ENCODE peak calls at places on chromosomes 13 and 19, in ten cellular contexts. One of them, this sample, is unnamed.

GRCh38 chr13:48125794-48126228 is 30.9 kb upstream of the MED4 start:
- DNase-seq in AG04450: no peak
- DNase-seq in transverse colon: no peak
- DNase-seq in nucleus accumbens: no peak
- DNase-seq in sciatic nerve: no peak
- DNase-seq in NCI-H345: no peak
- DNase-seq in Calu3: no peak
- DNase-seq in nephron progenitor cell: no peak
- DNase-seq in breast epithelium: no peak
- DNase-seq in posterior cingulate gyrus: no peak
- DNase-seq in this sample: no peak

GRCh38 chr19:47049307-47049700 is 880 bp upstream of the TMEM160 start:
- DNase-seq in NCI-H345: no peak
- DNase-seq in sciatic nerve: no peak
- DNase-seq in posterior cingulate gyrus: no peak
- DNase-seq in nephron progenitor cell: no peak
- DNase-seq in transverse colon: no peak
- DNase-seq in Calu3: no peak
- DNase-seq in breast epithelium: no peak
- DNase-seq in nucleus accumbens: no peak
- DNase-seq in AG04450: no peak
- DNase-seq in this sample: no peak

GRCh38 chr13:51921790-51922740 is 60.3 kb downstream of the CCDC70 start:
- DNase-seq in Calu3: no peak
- DNase-seq in posterior cingulate gyrus: no peak
- DNase-seq in transverse colon: no peak
- DNase-seq in sciatic nerve: no peak
- DNase-seq in nucleus accumbens: no peak
- DNase-seq in nephron progenitor cell: no peak
- DNase-seq in AG04450: no peak
- DNase-seq in NCI-H345: no peak
- DNase-seq in breast epithelium: no peak
- DNase-seq in this sample: no peak

GRCh38 chr13:52447815-52448552 is 2.5 kb downstream of the VPS36 start:
- DNase-seq in AG04450: no peak
- DNase-seq in NCI-H345: no peak
- DNase-seq in nephron progenitor cell: no peak
- DNase-seq in breast epithelium: no peak
- DNase-seq in posterior cingulate gyrus: no peak
- DNase-seq in nucleus accumbens: no peak
- DNase-seq in sciatic nerve: no peak
- DNase-seq in transverse colon: no peak
- DNase-seq in Calu3: no peak
- DNase-seq in this sample: no peak

GRCh38 chr19:367963-368623 is 23.5 kb upstream of the MIER2 start:
- DNase-seq in breast epithelium: no peak
- DNase-seq in nucleus accumbens: no peak
- DNase-seq in transverse colon: no peak
- DNase-seq in NCI-H345: no peak
- DNase-seq in sciatic nerve: peak; percentile 19
- DNase-seq in nephron progenitor cell: no peak
- DNase-seq in AG04450: no peak
- DNase-seq in Calu3: no peak
- DNase-seq in posterior cingulate gyrus: peak; percentile 60
- DNase-seq in this sample: no peak

GRCh38 chr19:55402509-55402908 is 5.1 kb downstream of the UBE2S start:
- DNase-seq in transverse colon: no peak
- DNase-seq in NCI-H345: no peak
- DNase-seq in nucleus accumbens: no peak
- DNase-seq in nephron progenitor cell: no peak
- DNase-seq in breast epithelium: no peak
- DNase-seq in AG04450: no peak
- DNase-seq in Calu3: no peak
- DNase-seq in posterior cingulate gyrus: no peak
- DNase-seq in sciatic nerve: no peak
- DNase-seq in this sample: no peak

GRCh38 chr19:47699360-47699917 is 13.8 kb upstream of the EHD2 start:
- DNase-seq in breast epithelium: peak; percentile 68
- DNase-seq in Calu3: peak; percentile 78
- DNase-seq in nephron progenitor cell: peak; percentile 85
- DNase-seq in AG04450: no peak
- DNase-seq in nucleus accumbens: no peak
- DNase-seq in sciatic nerve: no peak
- DNase-seq in NCI-H345: peak; percentile 4
- DNase-seq in transverse colon: peak; percentile 52
- DNase-seq in posterior cingulate gyrus: no peak
- DNase-seq in this sample: peak; percentile 80

GRCh38 chr13:46893820-46894533 is 2.9 kb downstream of the HTR2A start:
- DNase-seq in AG04450: no peak
- DNase-seq in breast epithelium: no peak
- DNase-seq in NCI-H345: peak; percentile 70
- DNase-seq in nucleus accumbens: peak; percentile 75
- DNase-seq in transverse colon: peak; percentile 66
- DNase-seq in sciatic nerve: peak; percentile 84
- DNase-seq in posterior cingulate gyrus: peak; percentile 75
- DNase-seq in Calu3: peak; percentile 68
- DNase-seq in nephron progenitor cell: peak; percentile 85
- DNase-seq in this sample: peak; percentile 76

GRCh38 chr13:27599845-27600553 is 20.3 kb downstream of the LNX2 start:
- DNase-seq in nucleus accumbens: no peak
- DNase-seq in breast epithelium: no peak
- DNase-seq in Calu3: peak; percentile 33
- DNase-seq in posterior cingulate gyrus: no peak
- DNase-seq in nephron progenitor cell: no peak
- DNase-seq in transverse colon: no peak
- DNase-seq in sciatic nerve: no peak
- DNase-seq in AG04450: no peak
- DNase-seq in NCI-H345: no peak
- DNase-seq in this sample: peak; percentile 27

GRCh38 chr19:16315825-16316505 is 8.7 kb upstream of the KLF2 start:
- DNase-seq in breast epithelium: no peak
- DNase-seq in Calu3: no peak
- DNase-seq in nucleus accumbens: no peak
- DNase-seq in sciatic nerve: no peak
- DNase-seq in AG04450: peak; percentile 98
- DNase-seq in transverse colon: peak; percentile 45
- DNase-seq in posterior cingulate gyrus: no peak
- DNase-seq in NCI-H345: no peak
- DNase-seq in nephron progenitor cell: no peak
- DNase-seq in this sample: no peak

GRCh38 chr13:42392706-42393572 is 121.0 kb downstream of the AKAP11 start:
- DNase-seq in posterior cingulate gyrus: no peak
- DNase-seq in transverse colon: no peak
- DNase-seq in nucleus accumbens: no peak
- DNase-seq in Calu3: no peak
- DNase-seq in NCI-H345: no peak
- DNase-seq in breast epithelium: no peak
- DNase-seq in sciatic nerve: no peak
- DNase-seq in AG04450: no peak
- DNase-seq in nephron progenitor cell: no peak
- DNase-seq in this sample: no peak

GRCh38 chr13:76383671-76384461 is 502.3 kb downstream of the KCTD12 start:
- DNase-seq in Calu3: no peak
- DNase-seq in transverse colon: peak; percentile 7
- DNase-seq in posterior cingulate gyrus: no peak
- DNase-seq in sciatic nerve: no peak
- DNase-seq in nucleus accumbens: no peak
- DNase-seq in nephron progenitor cell: no peak
- DNase-seq in NCI-H345: peak; percentile 6
- DNase-seq in breast epithelium: no peak
- DNase-seq in AG04450: peak; percentile 90
- DNase-seq in this sample: no peak

GRCh38 chr13:102132896-102133295 is 269.0 kb downstream of the FGF14 start:
- DNase-seq in AG04450: no peak
- DNase-seq in NCI-H345: no peak
- DNase-seq in transverse colon: no peak
- DNase-seq in nucleus accumbens: no peak
- DNase-seq in posterior cingulate gyrus: no peak
- DNase-seq in breast epithelium: no peak
- DNase-seq in Calu3: no peak
- DNase-seq in nephron progenitor cell: no peak
- DNase-seq in sciatic nerve: no peak
- DNase-seq in this sample: no peak

GRCh38 chr19:40612831-40613668 is 11.9 kb downstream of the LTBP4 start:
- DNase-seq in sciatic nerve: peak; percentile 86
- DNase-seq in NCI-H345: peak; percentile 93
- DNase-seq in nucleus accumbens: no peak
- DNase-seq in AG04450: no peak
- DNase-seq in transverse colon: peak; percentile 70
- DNase-seq in Calu3: no peak
- DNase-seq in nephron progenitor cell: peak; percentile 85
- DNase-seq in posterior cingulate gyrus: no peak
- DNase-seq in breast epithelium: no peak
- DNase-seq in this sample: peak; percentile 77

GRCh38 chr13:89380101-89380500 is 1708.9 kb downstream of the SLITRK5 start:
- DNase-seq in transverse colon: peak; percentile 11
- DNase-seq in Calu3: peak; percentile 45
- DNase-seq in NCI-H345: no peak
- DNase-seq in breast epithelium: no peak
- DNase-seq in nephron progenitor cell: no peak
- DNase-seq in nucleus accumbens: no peak
- DNase-seq in AG04450: no peak
- DNase-seq in sciatic nerve: no peak
- DNase-seq in posterior cingulate gyrus: no peak
- DNase-seq in this sample: no peak

GRCh38 chr13:79382545-79383275 is 23.3 kb downstream of the RBM26 start:
- DNase-seq in AG04450: no peak
- DNase-seq in nephron progenitor cell: no peak
- DNase-seq in nucleus accumbens: no peak
- DNase-seq in sciatic nerve: no peak
- DNase-seq in Calu3: no peak
- DNase-seq in posterior cingulate gyrus: no peak
- DNase-seq in NCI-H345: peak; percentile 2
- DNase-seq in breast epithelium: no peak
- DNase-seq in transverse colon: no peak
- DNase-seq in this sample: no peak

GRCh38 chr13:101085551-101085950 is 330.8 kb downstream of the NALCN start:
- DNase-seq in Calu3: no peak
- DNase-seq in breast epithelium: no peak
- DNase-seq in sciatic nerve: no peak
- DNase-seq in nephron progenitor cell: no peak
- DNase-seq in posterior cingulate gyrus: no peak
- DNase-seq in nucleus accumbens: no peak
- DNase-seq in AG04450: no peak
- DNase-seq in NCI-H345: no peak
- DNase-seq in transverse colon: no peak
- DNase-seq in this sample: no peak

GRCh38 chr13:83220241-83220640 is 662.0 kb downstream of the SLITRK1 start:
- DNase-seq in NCI-H345: no peak
- DNase-seq in breast epithelium: no peak
- DNase-seq in posterior cingulate gyrus: no peak
- DNase-seq in AG04450: no peak
- DNase-seq in nephron progenitor cell: no peak
- DNase-seq in Calu3: no peak
- DNase-seq in nucleus accumbens: no peak
- DNase-seq in transverse colon: no peak
- DNase-seq in sciatic nerve: no peak
- DNase-seq in this sample: no peak

GRCh38 chr19:41872384-41872774 is 4.7 kb upstream of the CD79A start:
- DNase-seq in Calu3: no peak
- DNase-seq in nephron progenitor cell: no peak
- DNase-seq in nucleus accumbens: no peak
- DNase-seq in NCI-H345: no peak
- DNase-seq in transverse colon: no peak
- DNase-seq in breast epithelium: no peak
- DNase-seq in AG04450: no peak
- DNase-seq in sciatic nerve: no peak
- DNase-seq in posterior cingulate gyrus: no peak
- DNase-seq in this sample: no peak

GRCh38 chr19:18733196-18733647 is 49.7 kb downstream of the CRTC1 start:
- DNase-seq in sciatic nerve: no peak
- DNase-seq in transverse colon: peak; percentile 19
- DNase-seq in AG04450: peak; percentile 85
- DNase-seq in nephron progenitor cell: no peak
- DNase-seq in Calu3: no peak
- DNase-seq in nucleus accumbens: no peak
- DNase-seq in breast epithelium: no peak
- DNase-seq in NCI-H345: peak; percentile 4
- DNase-seq in posterior cingulate gyrus: no peak
- DNase-seq in this sample: peak; percentile 93

GRCh38 chr13:31610270-31610998 is 128.9 kb upstream of the RXFP2 start:
- DNase-seq in nucleus accumbens: no peak
- DNase-seq in NCI-H345: no peak
- DNase-seq in AG04450: no peak
- DNase-seq in breast epithelium: no peak
- DNase-seq in Calu3: no peak
- DNase-seq in posterior cingulate gyrus: no peak
- DNase-seq in transverse colon: no peak
- DNase-seq in sciatic nerve: no peak
- DNase-seq in nephron progenitor cell: no peak
- DNase-seq in this sample: no peak

GRCh38 chr19:35000647-35001501 is 751 bp downstream of the GRAMD1A start:
- DNase-seq in Calu3: peak; percentile 24
- DNase-seq in nephron progenitor cell: peak; percentile 38
- DNase-seq in AG04450: no peak
- DNase-seq in NCI-H345: peak; percentile 44
- DNase-seq in posterior cingulate gyrus: no peak
- DNase-seq in sciatic nerve: no peak
- DNase-seq in transverse colon: peak; percentile 53
- DNase-seq in breast epithelium: no peak
- DNase-seq in nucleus accumbens: no peak
- DNase-seq in this sample: peak; percentile 33

GRCh38 chr19:49741210-49741844 is 21.8 kb downstream of the TSKS start:
- DNase-seq in nucleus accumbens: no peak
- DNase-seq in nephron progenitor cell: no peak
- DNase-seq in AG04450: no peak
- DNase-seq in sciatic nerve: no peak
- DNase-seq in breast epithelium: no peak
- DNase-seq in Calu3: no peak
- DNase-seq in posterior cingulate gyrus: no peak
- DNase-seq in NCI-H345: no peak
- DNase-seq in transverse colon: no peak
- DNase-seq in this sample: no peak

GRCh38 chr19:903266-903797 is 9.7 kb downstream of the R3HDM4 start:
- DNase-seq in sciatic nerve: no peak
- DNase-seq in Calu3: no peak
- DNase-seq in AG04450: no peak
- DNase-seq in transverse colon: no peak
- DNase-seq in NCI-H345: no peak
- DNase-seq in nucleus accumbens: no peak
- DNase-seq in breast epithelium: no peak
- DNase-seq in nephron progenitor cell: peak; percentile 71
- DNase-seq in posterior cingulate gyrus: no peak
- DNase-seq in this sample: no peak

GRCh38 chr13:33739254-33739653 is 78.7 kb upstream of the RFC3 start:
- DNase-seq in breast epithelium: no peak
- DNase-seq in transverse colon: no peak
- DNase-seq in posterior cingulate gyrus: no peak
- DNase-seq in sciatic nerve: no peak
- DNase-seq in nephron progenitor cell: no peak
- DNase-seq in NCI-H345: no peak
- DNase-seq in AG04450: no peak
- DNase-seq in Calu3: no peak
- DNase-seq in nucleus accumbens: no peak
- DNase-seq in this sample: no peak

GRCh38 chr19:53132231-53132991 is at the start of gene ZNF415:
- DNase-seq in Calu3: no peak
- DNase-seq in AG04450: peak; percentile 41
- DNase-seq in NCI-H345: peak; percentile 69
- DNase-seq in posterior cingulate gyrus: peak; percentile 84
- DNase-seq in nucleus accumbens: peak; percentile 82
- DNase-seq in breast epithelium: peak; percentile 82
- DNase-seq in sciatic nerve: peak; percentile 85
- DNase-seq in nephron progenitor cell: peak; percentile 86
- DNase-seq in transverse colon: peak; percentile 79
- DNase-seq in this sample: peak; percentile 58

GRCh38 chr19:58326914-58327726 is at the start of gene ZSCAN22:
- DNase-seq in AG04450: peak; percentile 81
- DNase-seq in NCI-H345: peak; percentile 89
- DNase-seq in breast epithelium: peak; percentile 94
- DNase-seq in posterior cingulate gyrus: peak; percentile 98
- DNase-seq in transverse colon: peak; percentile 97
- DNase-seq in sciatic nerve: peak; percentile 98
- DNase-seq in nephron progenitor cell: peak; percentile 96
- DNase-seq in nucleus accumbens: peak; percentile 97
- DNase-seq in Calu3: peak; percentile 97
- DNase-seq in this sample: peak; percentile 98

GRCh38 chr19:17720487-17720839 is 1.2 kb downstream of the MAP1S start:
- DNase-seq in sciatic nerve: no peak
- DNase-seq in posterior cingulate gyrus: peak; percentile 49
- DNase-seq in NCI-H345: no peak
- DNase-seq in nephron progenitor cell: no peak
- DNase-seq in transverse colon: no peak
- DNase-seq in breast epithelium: no peak
- DNase-seq in Calu3: no peak
- DNase-seq in nucleus accumbens: no peak
- DNase-seq in AG04450: no peak
- DNase-seq in this sample: no peak